ENCODE peak calls at places on chromosomes 16 and 17, in seven cellular contexts. One of them, this sample, is unnamed.
A peak's percentile ranks its signal among the peaks of the same experiment; 100 is the strongest.

GRCh38 chr17:30278032-30278431 is 13.7 kb downstream of the BLMH start:
- DNase-seq in H9: no peak
- DNase-seq in mesendoderm: peak; percentile 39
- DNase-seq in IMR-90: peak; percentile 69
- DNase-seq in mesenchymal stem cell: peak; percentile 54
- DNase-seq in neuronal stem cell: peak; percentile 18
- DNase-seq in H1: no peak
- DNase-seq in this sample: peak; percentile 63

GRCh38 chr16:31513126-31513525 is 4.9 kb upstream of the RUSF1 start:
- DNase-seq in H9: no peak
- DNase-seq in mesendoderm: no peak
- DNase-seq in IMR-90: peak; percentile 68
- DNase-seq in mesenchymal stem cell: peak; percentile 3
- DNase-seq in neuronal stem cell: no peak
- DNase-seq in H1: no peak
- DNase-seq in this sample: no peak

GRCh38 chr17:18951941-18952842 is at the start of gene SLC5A10:
- DNase-seq in H9: peak; percentile 70
- DNase-seq in mesendoderm: peak; percentile 65
- DNase-seq in IMR-90: no peak
- DNase-seq in mesenchymal stem cell: no peak
- DNase-seq in neuronal stem cell: no peak
- DNase-seq in H1: no peak
- DNase-seq in this sample: no peak

GRCh38 chr16:27972500-27972899 is 91.0 kb downstream of the GSG1L start:
- DNase-seq in H9: peak; percentile 67
- DNase-seq in mesendoderm: peak; percentile 74
- DNase-seq in IMR-90: peak; percentile 30
- DNase-seq in mesenchymal stem cell: peak; percentile 1
- DNase-seq in neuronal stem cell: peak; percentile 31
- DNase-seq in H1: peak; percentile 53
- DNase-seq in this sample: peak; percentile 27

GRCh38 chr17:70408768-70409167 is 239.4 kb downstream of the KCNJ2 start:
- DNase-seq in H9: no peak
- DNase-seq in mesendoderm: no peak
- DNase-seq in IMR-90: no peak
- DNase-seq in mesenchymal stem cell: no peak
- DNase-seq in neuronal stem cell: no peak
- DNase-seq in H1: no peak
- DNase-seq in this sample: no peak

GRCh38 chr17:78324391-78325075 is 35.3 kb downstream of the SOCS3 start:
- DNase-seq in H9: peak; percentile 78
- DNase-seq in mesendoderm: peak; percentile 71
- DNase-seq in IMR-90: peak; percentile 89
- DNase-seq in mesenchymal stem cell: peak; percentile 98
- DNase-seq in neuronal stem cell: no peak
- DNase-seq in H1: peak; percentile 65
- DNase-seq in this sample: no peak

GRCh38 chr16:56370836-56371235 is 54.5 kb downstream of the AMFR start:
- DNase-seq in H9: no peak
- DNase-seq in mesendoderm: no peak
- DNase-seq in IMR-90: peak; percentile 32
- DNase-seq in mesenchymal stem cell: peak; percentile 57
- DNase-seq in neuronal stem cell: no peak
- DNase-seq in H1: no peak
- DNase-seq in this sample: peak; percentile 9

GRCh38 chr17:78600181-78600651 is 23.0 kb upstream of the DNAH17 start:
- DNase-seq in H9: no peak
- DNase-seq in mesendoderm: no peak
- DNase-seq in IMR-90: no peak
- DNase-seq in mesenchymal stem cell: no peak
- DNase-seq in neuronal stem cell: no peak
- DNase-seq in H1: no peak
- DNase-seq in this sample: no peak

GRCh38 chr16:69709456-69710084 is 16.8 kb downstream of the NQO1 start:
- DNase-seq in H9: no peak
- DNase-seq in mesendoderm: peak; percentile 63
- DNase-seq in IMR-90: peak; percentile 73
- DNase-seq in mesenchymal stem cell: peak; percentile 74
- DNase-seq in neuronal stem cell: peak; percentile 44
- DNase-seq in H1: peak; percentile 38
- DNase-seq in this sample: no peak

GRCh38 chr17:4800462-4801185 is 1.5 kb downstream of the C17orf114 start:
- DNase-seq in H9: no peak
- DNase-seq in mesendoderm: no peak
- DNase-seq in IMR-90: no peak
- DNase-seq in mesenchymal stem cell: no peak
- DNase-seq in neuronal stem cell: no peak
- DNase-seq in H1: no peak
- DNase-seq in this sample: no peak

GRCh38 chr17:76640550-76641380 is 2.8 kb downstream of the ST6GALNAC1 start:
- DNase-seq in H9: no peak
- DNase-seq in mesendoderm: no peak
- DNase-seq in IMR-90: no peak
- DNase-seq in mesenchymal stem cell: peak; percentile 10
- DNase-seq in neuronal stem cell: no peak
- DNase-seq in H1: no peak
- DNase-seq in this sample: peak; percentile 49

GRCh38 chr16:25093208-25094061 is 18.1 kb upstream of the LCMT1 start:
- DNase-seq in H9: no peak
- DNase-seq in mesendoderm: no peak
- DNase-seq in IMR-90: no peak
- DNase-seq in mesenchymal stem cell: no peak
- DNase-seq in neuronal stem cell: no peak
- DNase-seq in H1: no peak
- DNase-seq in this sample: no peak

GRCh38 chr16:57684626-57685358 is 9.8 kb upstream of the DRC7 start:
- DNase-seq in H9: no peak
- DNase-seq in mesendoderm: no peak
- DNase-seq in IMR-90: no peak
- DNase-seq in mesenchymal stem cell: no peak
- DNase-seq in neuronal stem cell: no peak
- DNase-seq in H1: no peak
- DNase-seq in this sample: no peak

GRCh38 chr17:9116861-9117568 is 95.7 kb downstream of the NTN1 start:
- DNase-seq in H9: no peak
- DNase-seq in mesendoderm: no peak
- DNase-seq in IMR-90: no peak
- DNase-seq in mesenchymal stem cell: no peak
- DNase-seq in neuronal stem cell: no peak
- DNase-seq in H1: no peak
- DNase-seq in this sample: no peak

GRCh38 chr17:63476494-63476856 is 386 bp upstream of the ACE start:
- DNase-seq in H9: peak; percentile 82
- DNase-seq in mesendoderm: peak; percentile 64
- DNase-seq in IMR-90: no peak
- DNase-seq in mesenchymal stem cell: peak; percentile 31
- DNase-seq in neuronal stem cell: peak; percentile 39
- DNase-seq in H1: peak; percentile 77
- DNase-seq in this sample: no peak

GRCh38 chr17:66468241-66469087 is 166.1 kb downstream of the PRKCA start:
- DNase-seq in H9: no peak
- DNase-seq in mesendoderm: peak; percentile 43
- DNase-seq in IMR-90: peak; percentile 26
- DNase-seq in mesenchymal stem cell: peak; percentile 56
- DNase-seq in neuronal stem cell: no peak
- DNase-seq in H1: no peak
- DNase-seq in this sample: peak; percentile 30

GRCh38 chr17:58307468-58308172 is 21.0 kb downstream of the TSPOAP1 start:
- DNase-seq in H9: peak; percentile 40
- DNase-seq in mesendoderm: no peak
- DNase-seq in IMR-90: no peak
- DNase-seq in mesenchymal stem cell: no peak
- DNase-seq in neuronal stem cell: no peak
- DNase-seq in H1: peak; percentile 45
- DNase-seq in this sample: no peak

GRCh38 chr17:80981062-80981902 is 10.4 kb upstream of the CHMP6 start:
- DNase-seq in H9: peak; percentile 81
- DNase-seq in mesendoderm: peak; percentile 35
- DNase-seq in IMR-90: no peak
- DNase-seq in mesenchymal stem cell: no peak
- DNase-seq in neuronal stem cell: peak; percentile 65
- DNase-seq in H1: peak; percentile 91
- DNase-seq in this sample: no peak

GRCh38 chr17:65181237-65182061 is 44.3 kb downstream of the RGS9 start:
- DNase-seq in H9: no peak
- DNase-seq in mesendoderm: no peak
- DNase-seq in IMR-90: no peak
- DNase-seq in mesenchymal stem cell: no peak
- DNase-seq in neuronal stem cell: no peak
- DNase-seq in H1: no peak
- DNase-seq in this sample: no peak

GRCh38 chr16:72256398-72257048 is 84.6 kb upstream of the PMFBP1 start:
- DNase-seq in H9: no peak
- DNase-seq in mesendoderm: no peak
- DNase-seq in IMR-90: peak; percentile 73
- DNase-seq in mesenchymal stem cell: peak; percentile 58
- DNase-seq in neuronal stem cell: no peak
- DNase-seq in H1: no peak
- DNase-seq in this sample: no peak

GRCh38 chr17:43768382-43768781 is 9.8 kb upstream of the SOST start:
- DNase-seq in H9: no peak
- DNase-seq in mesendoderm: no peak
- DNase-seq in IMR-90: no peak
- DNase-seq in mesenchymal stem cell: no peak
- DNase-seq in neuronal stem cell: no peak
- DNase-seq in H1: no peak
- DNase-seq in this sample: peak; percentile 19

GRCh38 chr17:56699186-56699895 is 105.8 kb downstream of the NOG start:
- DNase-seq in H9: peak; percentile 92
- DNase-seq in mesendoderm: peak; percentile 100
- DNase-seq in IMR-90: peak; percentile 99
- DNase-seq in mesenchymal stem cell: peak; percentile 99
- DNase-seq in neuronal stem cell: peak; percentile 68
- DNase-seq in H1: peak; percentile 61
- DNase-seq in this sample: peak; percentile 98

GRCh38 chr16:71954699-71955195 is 45.5 kb downstream of the PKD1L3 start:
- DNase-seq in H9: no peak
- DNase-seq in mesendoderm: no peak
- DNase-seq in IMR-90: no peak
- DNase-seq in mesenchymal stem cell: no peak
- DNase-seq in neuronal stem cell: no peak
- DNase-seq in H1: no peak
- DNase-seq in this sample: no peak

GRCh38 chr16:86567701-86568571 is 1.3 kb downstream of the FOXC2 start:
- DNase-seq in H9: peak; percentile 47
- DNase-seq in mesendoderm: peak; percentile 33
- DNase-seq in IMR-90: peak; percentile 39
- DNase-seq in mesenchymal stem cell: peak; percentile 49
- DNase-seq in neuronal stem cell: no peak
- DNase-seq in H1: peak; percentile 75
- DNase-seq in this sample: no peak

GRCh38 chr16:86571197-86571915 is 4.7 kb downstream of the FOXC2 start:
- DNase-seq in H9: no peak
- DNase-seq in mesendoderm: peak; percentile 6
- DNase-seq in IMR-90: no peak
- DNase-seq in mesenchymal stem cell: no peak
- DNase-seq in neuronal stem cell: no peak
- DNase-seq in H1: no peak
- DNase-seq in this sample: no peak

GRCh38 chr16:86568677-86569623 is 2.3 kb downstream of the FOXC2 start:
- DNase-seq in H9: peak; percentile 31
- DNase-seq in mesendoderm: peak; percentile 19
- DNase-seq in IMR-90: no peak
- DNase-seq in mesenchymal stem cell: no peak
- DNase-seq in neuronal stem cell: no peak
- DNase-seq in H1: no peak
- DNase-seq in this sample: no peak

GRCh38 chr16:86570542-86571196 is 4.0 kb downstream of the FOXC2 start:
- DNase-seq in H9: peak; percentile 32
- DNase-seq in mesendoderm: peak; percentile 33
- DNase-seq in IMR-90: no peak
- DNase-seq in mesenchymal stem cell: no peak
- DNase-seq in neuronal stem cell: no peak
- DNase-seq in H1: no peak
- DNase-seq in this sample: no peak

GRCh38 chr16:86569843-86570447 is 3.3 kb downstream of the FOXC2 start:
- DNase-seq in H9: no peak
- DNase-seq in mesendoderm: no peak
- DNase-seq in IMR-90: no peak
- DNase-seq in mesenchymal stem cell: no peak
- DNase-seq in neuronal stem cell: no peak
- DNase-seq in H1: no peak
- DNase-seq in this sample: no peak
- H2BK5ac ChIP-seq in H9: no peak overlapping the region
- H2BK5ac ChIP-seq in mesendoderm: no peak overlapping the region
- H2BK5ac ChIP-seq in IMR-90: no peak overlapping the region
- H2BK5ac ChIP-seq in mesenchymal stem cell: peak overlapping the region; percentile 46
- H2BK5ac ChIP-seq in neuronal stem cell: no peak overlapping the region
- H2BK5ac ChIP-seq in H1: no peak overlapping the region
- H2BK5ac ChIP-seq in this sample: no peak overlapping the region

DNA sequence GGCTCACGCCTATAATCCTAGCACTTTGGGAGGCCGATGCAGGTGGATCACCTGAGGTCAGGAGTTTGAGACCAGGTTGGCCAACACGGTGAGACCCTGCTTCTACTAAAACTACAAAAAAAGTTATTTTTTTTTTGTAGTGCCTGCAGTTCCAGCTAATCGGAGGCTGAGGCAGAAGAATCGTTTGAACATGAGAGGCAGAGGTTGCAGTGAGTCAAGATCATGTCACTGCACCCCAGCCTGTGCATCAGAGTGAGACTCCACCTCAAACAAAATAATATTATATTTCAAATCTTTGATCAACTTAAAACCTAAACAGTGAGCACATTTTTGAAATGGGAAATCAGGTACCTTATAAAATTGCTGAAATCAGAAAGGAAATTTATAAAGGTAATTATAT is 36.5 kb downstream of the NCOR1 start:
- DNase-seq in H9: no peak
- DNase-seq in mesendoderm: no peak
- DNase-seq in IMR-90: peak; percentile 56
- DNase-seq in mesenchymal stem cell: no peak
- DNase-seq in neuronal stem cell: no peak
- DNase-seq in H1: no peak
- DNase-seq in this sample: no peak
- H3K79me1 ChIP-seq in H9: no peaks in the 10 kb centered on the region
- H3K79me1 ChIP-seq in mesendoderm: peaks cover 8% of the 10 kb centered on the region
- H3K79me1 ChIP-seq in IMR-90: peaks cover 13% of the 10 kb centered on the region
- H3K79me1 ChIP-seq in mesenchymal stem cell: peaks cover 6% of the 10 kb centered on the region
- H3K79me1 ChIP-seq in neuronal stem cell: peaks cover 7% of the 10 kb centered on the region
- H3K79me1 ChIP-seq in H1: no peaks in the 10 kb centered on the region
- H3K79me1 ChIP-seq in this sample: no peaks in the 10 kb centered on the region

GRCh38 chr16:4535627-4536108 is 2.9 kb downstream of the CDIP1 start:
- DNase-seq in H9: no peak
- DNase-seq in mesendoderm: no peak
- DNase-seq in IMR-90: no peak
- DNase-seq in mesenchymal stem cell: no peak
- DNase-seq in neuronal stem cell: no peak
- DNase-seq in H1: no peak
- DNase-seq in this sample: no peak
- H2BK5ac ChIP-seq in H9: no peak overlapping the region
- H2BK5ac ChIP-seq in mesendoderm: no peak overlapping the region
- H2BK5ac ChIP-seq in IMR-90: no peak overlapping the region
- H2BK5ac ChIP-seq in mesenchymal stem cell: no peak overlapping the region
- H2BK5ac ChIP-seq in neuronal stem cell: no peak overlapping the region
- H2BK5ac ChIP-seq in H1: no peak overlapping the region
- H2BK5ac ChIP-seq in this sample: no peak overlapping the region

DNA sequence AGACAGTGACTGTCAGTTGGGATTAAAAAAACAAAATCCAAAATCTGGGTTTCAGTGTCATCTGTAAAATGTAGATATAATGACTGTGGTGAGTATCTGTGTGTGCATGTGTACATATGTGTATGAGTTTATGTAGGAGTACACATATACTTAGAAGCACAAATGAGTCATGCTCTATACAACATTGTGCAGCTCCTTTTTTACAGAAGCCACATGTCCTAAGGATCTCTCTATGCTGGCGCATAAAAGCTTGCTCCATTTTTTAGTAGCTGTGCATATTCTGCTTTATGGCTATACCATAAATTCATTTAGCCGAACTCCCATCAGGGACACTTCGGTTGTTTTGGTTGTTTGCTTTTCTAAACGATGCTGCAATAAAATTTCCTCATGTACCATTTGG is 125.2 kb upstream of the EEF2KMT start:
- DNase-seq in H9: no peak
- DNase-seq in mesendoderm: no peak
- DNase-seq in IMR-90: no peak
- DNase-seq in mesenchymal stem cell: no peak
- DNase-seq in neuronal stem cell: no peak
- DNase-seq in H1: no peak
- DNase-seq in this sample: no peak
- H3K79me1 ChIP-seq in H9: no peaks in the 10 kb centered on the region
- H3K79me1 ChIP-seq in mesendoderm: no peaks in the 10 kb centered on the region
- H3K79me1 ChIP-seq in IMR-90: no peaks in the 10 kb centered on the region
- H3K79me1 ChIP-seq in mesenchymal stem cell: no peaks in the 10 kb centered on the region
- H3K79me1 ChIP-seq in neuronal stem cell: no peaks in the 10 kb centered on the region
- H3K79me1 ChIP-seq in H1: no peaks in the 10 kb centered on the region
- H3K79me1 ChIP-seq in this sample: no peaks in the 10 kb centered on the region

This sample was measured in trophoblast cell.